ENCODE peak calls at places on chromosome 16, in five cellular contexts. One of them, this sample, is unnamed.

GRCh38 chr16:51994597-51994996 is 552.3 kb downstream of the TOX3 start:
- DNase-seq in activated naive CD4-positive, alpha-beta T cell: no peak
- DNase-seq in endothelial cell: no peak
- DNase-seq in WERI-Rb-1: no peak
- DNase-seq in NCI-H345: peak
- DNase-seq in this sample: no peak

GRCh38 chr16:86261379-86261778 is 248.9 kb upstream of the FOXF1 start:
- DNase-seq in activated naive CD4-positive, alpha-beta T cell: no peak
- DNase-seq in endothelial cell: no peak
- DNase-seq in WERI-Rb-1: peak
- DNase-seq in NCI-H345: no peak
- DNase-seq in this sample: no peak

GRCh38 chr16:73768786-73769203 is 527.8 kb upstream of the PSMD7 start:
- DNase-seq in activated naive CD4-positive, alpha-beta T cell: no peak
- DNase-seq in endothelial cell: no peak
- DNase-seq in WERI-Rb-1: no peak
- DNase-seq in NCI-H345: no peak
- DNase-seq in this sample: no peak

GRCh38 chr16:14248791-14249190 is 177.7 kb downstream of the MRTFB start:
- DNase-seq in activated naive CD4-positive, alpha-beta T cell: no peak
- DNase-seq in endothelial cell: no peak
- DNase-seq in WERI-Rb-1: no peak
- DNase-seq in NCI-H345: no peak
- DNase-seq in this sample: no peak

GRCh38 chr16:54792811-54793210 is 137.9 kb upstream of the IRX5 start:
- DNase-seq in activated naive CD4-positive, alpha-beta T cell: no peak
- DNase-seq in endothelial cell: no peak
- DNase-seq in WERI-Rb-1: no peak
- DNase-seq in NCI-H345: no peak
- DNase-seq in this sample: no peak

GRCh38 chr16:88319116-88319965 is 63.4 kb upstream of the ZNF469 start:
- DNase-seq in activated naive CD4-positive, alpha-beta T cell: no peak
- DNase-seq in endothelial cell: no peak
- DNase-seq in WERI-Rb-1: no peak
- DNase-seq in NCI-H345: no peak
- DNase-seq in this sample: no peak

GRCh38 chr16:67104845-67105244 is 4.9 kb upstream of the PHAF1 start:
- DNase-seq in activated naive CD4-positive, alpha-beta T cell: no peak
- DNase-seq in endothelial cell: no peak
- DNase-seq in WERI-Rb-1: no peak
- DNase-seq in NCI-H345: peak
- DNase-seq in this sample: no peak

GRCh38 chr16:30185141-30185682 is 1.8 kb downstream of the CORO1A start:
- DNase-seq in activated naive CD4-positive, alpha-beta T cell: no peak
- DNase-seq in endothelial cell: no peak
- DNase-seq in WERI-Rb-1: peak
- DNase-seq in NCI-H345: no peak
- DNase-seq in this sample: peak

GRCh38 chr16:15576960-15577958 is 65.7 kb downstream of the MARF1 start:
- DNase-seq in activated naive CD4-positive, alpha-beta T cell: no peak
- DNase-seq in endothelial cell: no peak
- DNase-seq in WERI-Rb-1: no peak
- DNase-seq in NCI-H345: no peak
- DNase-seq in this sample: no peak

GRCh38 chr16:426115-426905 is 861 bp downstream of the RAB11FIP3 start:
- DNase-seq in activated naive CD4-positive, alpha-beta T cell: no peak
- DNase-seq in endothelial cell: peak
- DNase-seq in WERI-Rb-1: peak
- DNase-seq in NCI-H345: no peak
- DNase-seq in this sample: no peak

GRCh38 chr16:53773150-53773846 is 69.3 kb downstream of the FTO start:
- DNase-seq in activated naive CD4-positive, alpha-beta T cell: no peak
- DNase-seq in endothelial cell: peak
- DNase-seq in WERI-Rb-1: peak
- DNase-seq in NCI-H345: peak
- DNase-seq in this sample: no peak

GRCh38 chr16:8751481-8752311 is 45.7 kb downstream of the TMEM186 start:
- DNase-seq in activated naive CD4-positive, alpha-beta T cell: no peak
- DNase-seq in endothelial cell: no peak
- DNase-seq in WERI-Rb-1: no peak
- DNase-seq in NCI-H345: no peak
- DNase-seq in this sample: no peak

GRCh38 chr16:69941251-69942098 is 9.7 kb upstream of the CLEC18A start:
- DNase-seq in activated naive CD4-positive, alpha-beta T cell: no peak
- DNase-seq in endothelial cell: no peak
- DNase-seq in WERI-Rb-1: no peak
- DNase-seq in NCI-H345: no peak
- DNase-seq in this sample: peak

GRCh38 chr16:64434526-64435069 is 687.3 kb downstream of the CDH11 start:
- DNase-seq in activated naive CD4-positive, alpha-beta T cell: no peak
- DNase-seq in endothelial cell: no peak
- DNase-seq in WERI-Rb-1: no peak
- DNase-seq in NCI-H345: no peak
- DNase-seq in this sample: no peak

This sample was measured in cardiac septum.